ENCODE peak calls at places on chromosomes 3 and 15, in six cellular contexts. G is M059J; W is neural crest cell; H is stimulated activated CD4-positive, alpha-beta T cell treated with anti-CD3 and anti-CD28 coated beads, Interleukin-4, amount 100 ng/mL, for 48 hours; Z is GM03348; V is ecto neural progenitor cell. X is an unnamed sample.

GRCh38 chr3:188262913-188263683 is 109.1 kb downstream of the LPP start:
- DNase-seq in G (peak; percentile 95), W (peak; percentile 6), H (no peak), Z (peak; percentile 52), V (no peak), X (peak; percentile 64)

GRCh38 chr3:71177375-71177774 is 406.2 kb downstream of the FOXP1 start:
- DNase-seq in G (no peak), W (no peak), H (no peak), Z (no peak), V (no peak), X (no peak)

GRCh38 chr3:155093261-155093660 is 13.1 kb downstream of the MME start:
- DNase-seq in G (no peak), W (no peak), H (no peak), Z (no peak), V (no peak), X (no peak)

GRCh38 chr3:185270262-185270955 is 16.6 kb upstream of the EHHADH start:
- DNase-seq in G (peak; percentile 44), W (peak; percentile 28), H (no peak), Z (peak; percentile 61), V (peak; percentile 52), X (peak; percentile 90)

GRCh38 chr3:4464579-4464978 is 2.5 kb downstream of the SUMF1 start:
- DNase-seq in G (no peak), W (no peak), H (no peak), Z (no peak), V (no peak), X (peak; percentile 13)

GRCh38 chr15:84023636-84024035 is 211.9 kb upstream of the GOLGA6L4 start:
- DNase-seq in G (peak; percentile 18), W (peak; percentile 21), H (peak; percentile 8), Z (peak; percentile 33), V (no peak), X (no peak)

GRCh38 chr15:49331951-49332350 is 91.1 kb upstream of the FGF7 start:
- DNase-seq in G (no peak), W (no peak), H (no peak), Z (no peak), V (no peak), X (no peak)

GRCh38 chr3:89165636-89166312 is 58.4 kb downstream of the EPHA3 start:
- DNase-seq in G (no peak), W (no peak), H (no peak), Z (no peak), V (no peak), X (peak; percentile 35)

GRCh38 chr3:81443948-81444347 is 317.5 kb downstream of the GBE1 start:
- DNase-seq in G (peak; percentile 40), W (no peak), H (no peak), Z (peak; percentile 72), V (no peak), X (peak; percentile 69)

GRCh38 chr3:23019596-23020300 is 183.4 kb upstream of the UBE2E2 start:
- DNase-seq in G (peak; percentile 29), W (no peak), H (no peak), Z (no peak), V (no peak), X (no peak)

GRCh38 chr15:64911317-64912186 is at the start of gene ANKDD1A:
- DNase-seq in G (peak; percentile 46), W (peak; percentile 62), H (peak; percentile 47), Z (peak; percentile 90), V (peak; percentile 85), X (peak; percentile 96)

GRCh38 chr3:64890466-64890865 is 202.7 kb upstream of the ADAMTS9 start:
- DNase-seq in G (no peak), W (no peak), H (no peak), Z (no peak), V (no peak), X (no peak)

GRCh38 chr3:122235147-122235546 is 51.7 kb downstream of the CASR start:
- DNase-seq in G (no peak), W (no peak), H (no peak), Z (no peak), V (no peak), X (no peak)

GRCh38 chr3:57279685-57280084 is 12.8 kb downstream of the ASB14 start:
- DNase-seq in G (peak; percentile 8), W (no peak), H (no peak), Z (no peak), V (no peak), X (no peak)

GRCh38 chr15:75671684-75672083 is 24.0 kb downstream of the SNX33 start:
- DNase-seq in G (no peak), W (no peak), H (no peak), Z (no peak), V (no peak), X (peak; percentile 86)

X was measured in osteoblast.